ENCODE peak calls at places on chromosomes 16 and 17, in four cellular contexts. One of them, this sample, is unnamed.

GRCh38 chr16:1551166-1551565 is 17.7 kb downstream of the TMEM204 start:
- DNase-seq in HepG2: no peak
- DNase-seq in GM12878: no peak
- DNase-seq in K562: no peak
- DNase-seq in this sample: no peak

GRCh38 chr17:51060396-51060795 is 60.3 kb downstream of the SPAG9 start:
- DNase-seq in GM12878: no peak
- DNase-seq in K562: no peak
- DNase-seq in HepG2: no peak
- DNase-seq in this sample: no peak

GRCh38 chr17:31843382-31843780 is 15.7 kb downstream of the COPRS start:
- DNase-seq in GM12878: no peak
- DNase-seq in HepG2: no peak
- DNase-seq in K562: no peak
- DNase-seq in this sample: no peak

GRCh38 chr16:49347476-49347875 is 26.1 kb upstream of the C16orf78 start:
- DNase-seq in GM12878: no peak
- DNase-seq in HepG2: no peak
- DNase-seq in K562: no peak
- DNase-seq in this sample: no peak

GRCh38 chr16:56348168-56349085 is 76.9 kb downstream of the AMFR start:
- DNase-seq in K562: no peak
- DNase-seq in HepG2: no peak
- DNase-seq in GM12878: no peak
- DNase-seq in this sample: no peak

GRCh38 chr16:4653981-4654380 is 29.4 kb downstream of the MGRN1 start:
- DNase-seq in K562: no peak
- DNase-seq in HepG2: peak
- DNase-seq in GM12878: no peak
- DNase-seq in this sample: no peak

GRCh38 chr17:15469260-15469659 is 1.8 kb upstream of the CDRT4 start:
- DNase-seq in GM12878: no peak
- DNase-seq in K562: no peak
- DNase-seq in HepG2: no peak
- DNase-seq in this sample: no peak

GRCh38 chr17:20284018-20284417 is 183.3 kb downstream of the LGALS9B start:
- DNase-seq in GM12878: no peak
- DNase-seq in HepG2: no peak
- DNase-seq in K562: no peak
- DNase-seq in this sample: no peak

GRCh38 chr16:28494141-28494851 is at the start of gene APOBR:
- DNase-seq in K562: peak
- DNase-seq in GM12878: peak
- DNase-seq in HepG2: no peak
- DNase-seq in this sample: no peak

GRCh38 chr16:15038689-15039088 is 17.2 kb downstream of the NTAN1 start:
- DNase-seq in K562: no peak
- DNase-seq in HepG2: no peak
- DNase-seq in GM12878: no peak
- DNase-seq in this sample: no peak

GRCh38 chr16:14302031-14302398 is 230.9 kb downstream of the MRTFB start:
- DNase-seq in GM12878: no peak
- DNase-seq in K562: peak
- DNase-seq in HepG2: peak
- DNase-seq in this sample: peak

GRCh38 chr17:50102164-50102991 is 7.2 kb downstream of the PDK2 start:
- DNase-seq in GM12878: no peak
- DNase-seq in HepG2: peak
- DNase-seq in K562: no peak
- DNase-seq in this sample: no peak

GRCh38 chr17:77129568-77130301 is 11.0 kb upstream of the SEC14L1 start:
- DNase-seq in K562: no peak
- DNase-seq in GM12878: no peak
- DNase-seq in HepG2: no peak
- DNase-seq in this sample: no peak

GRCh38 chr17:72342582-72343527 is 222.0 kb downstream of the SOX9 start:
- DNase-seq in K562: peak
- DNase-seq in GM12878: no peak
- DNase-seq in HepG2: no peak
- DNase-seq in this sample: no peak

GRCh38 chr17:66203274-66204015 is 11.5 kb upstream of the CEP112 start:
- DNase-seq in K562: no peak
- DNase-seq in HepG2: peak
- DNase-seq in GM12878: no peak
- DNase-seq in this sample: no peak

GRCh38 chr16:89375686-89376085 is 114.7 kb downstream of the ANKRD11 start:
- DNase-seq in GM12878: no peak
- DNase-seq in K562: no peak
- DNase-seq in HepG2: no peak
- DNase-seq in this sample: no peak

GRCh38 chr16:51531271-51531670 is 380.2 kb upstream of the SALL1 start:
- DNase-seq in K562: no peak
- DNase-seq in HepG2: no peak
- DNase-seq in GM12878: no peak
- DNase-seq in this sample: no peak

GRCh38 chr16:30377812-30378235 is 3.2 kb downstream of the MYL11 start:
- DNase-seq in HepG2: peak
- DNase-seq in GM12878: peak
- DNase-seq in K562: no peak
- DNase-seq in this sample: peak

GRCh38 chr17:67503184-67503583 is 126.1 kb downstream of the PITPNC1 start:
- DNase-seq in K562: no peak
- DNase-seq in HepG2: no peak
- DNase-seq in GM12878: no peak
- DNase-seq in this sample: no peak

GRCh38 chr17:49260922-49261291 is 30.3 kb upstream of the PHOSPHO1 start:
- DNase-seq in GM12878: no peak
- DNase-seq in HepG2: no peak
- DNase-seq in K562: no peak
- DNase-seq in this sample: no peak

GRCh38 chr17:3667366-3668278 is 756 bp downstream of the TAX1BP3 start:
- DNase-seq in K562: peak
- DNase-seq in GM12878: no peak
- DNase-seq in HepG2: peak
- DNase-seq in this sample: peak

GRCh38 chr17:9924735-9925191 is 19.7 kb upstream of the RCVRN start:
- DNase-seq in HepG2: peak
- DNase-seq in K562: peak
- DNase-seq in GM12878: peak
- DNase-seq in this sample: peak

GRCh38 chr17:28427372-28427771 is 21.4 kb upstream of the SLC46A1 start:
- DNase-seq in K562: no peak
- DNase-seq in HepG2: no peak
- DNase-seq in GM12878: no peak
- DNase-seq in this sample: no peak

GRCh38 chr17:63774982-63775290 is 966 bp downstream of the DDX42 start:
- DNase-seq in HepG2: no peak
- DNase-seq in K562: no peak
- DNase-seq in GM12878: no peak
- DNase-seq in this sample: no peak

GRCh38 chr16:25109643-25110042 is 1.9 kb upstream of the LCMT1 start:
- DNase-seq in K562: peak
- DNase-seq in HepG2: peak
- DNase-seq in GM12878: no peak
- DNase-seq in this sample: no peak

GRCh38 chr17:927611-928461 is 51.7 kb downstream of the NXN start:
- DNase-seq in HepG2: no peak
- DNase-seq in GM12878: no peak
- DNase-seq in K562: no peak
- DNase-seq in this sample: no peak

GRCh38 chr16:2244301-2244700 is 7.1 kb downstream of the ECI1 start:
- DNase-seq in K562: no peak
- DNase-seq in HepG2: no peak
- DNase-seq in GM12878: no peak
- DNase-seq in this sample: no peak

GRCh38 chr17:40553694-40554534 is 11.4 kb downstream of the CCR7 start:
- DNase-seq in GM12878: no peak
- DNase-seq in K562: peak
- DNase-seq in HepG2: peak
- DNase-seq in this sample: no peak

GRCh38 chr17:50425682-50426471 is at the start of gene ACSF2:
- DNase-seq in GM12878: no peak
- DNase-seq in K562: peak
- DNase-seq in HepG2: peak
- DNase-seq in this sample: peak

GRCh38 chr16:67641779-67642708 is 2.9 kb upstream of the CARMIL2 start:
- DNase-seq in K562: no peak
- DNase-seq in HepG2: no peak
- DNase-seq in GM12878: no peak
- DNase-seq in this sample: no peak

GRCh38 chr17:38710985-38711384 is 5.9 kb downstream of the MLLT6 start:
- DNase-seq in HepG2: no peak
- DNase-seq in K562: peak
- DNase-seq in GM12878: no peak
- DNase-seq in this sample: no peak

GRCh38 chr17:3888343-3889171 is 4.3 kb downstream of the CAMKK1 start:
- DNase-seq in HepG2: no peak
- DNase-seq in K562: peak
- DNase-seq in GM12878: no peak
- DNase-seq in this sample: peak

GRCh38 chr16:57648590-57649442 is 19.3 kb upstream of the ADGRG3 start:
- DNase-seq in GM12878: peak
- DNase-seq in HepG2: peak
- DNase-seq in K562: peak
- DNase-seq in this sample: peak

GRCh38 chr17:32995416-32995815 is 3.8 kb downstream of the SPACA3 start:
- DNase-seq in GM12878: no peak
- DNase-seq in HepG2: no peak
- DNase-seq in K562: no peak
- DNase-seq in this sample: no peak

GRCh38 chr17:59914274-59914854 is 21.4 kb downstream of the RPS6KB1 start:
- DNase-seq in GM12878: no peak
- DNase-seq in K562: peak
- DNase-seq in HepG2: peak
- DNase-seq in this sample: peak

GRCh38 chr16:14375132-14375491 is 254.9 kb downstream of the PARN start:
- DNase-seq in K562: no peak
- DNase-seq in GM12878: no peak
- DNase-seq in HepG2: no peak
- DNase-seq in this sample: no peak

GRCh38 chr17:57549996-57550395 is 195.1 kb downstream of the CCDC182 start:
- DNase-seq in GM12878: no peak
- DNase-seq in HepG2: no peak
- DNase-seq in K562: no peak
- DNase-seq in this sample: no peak

DNA sequence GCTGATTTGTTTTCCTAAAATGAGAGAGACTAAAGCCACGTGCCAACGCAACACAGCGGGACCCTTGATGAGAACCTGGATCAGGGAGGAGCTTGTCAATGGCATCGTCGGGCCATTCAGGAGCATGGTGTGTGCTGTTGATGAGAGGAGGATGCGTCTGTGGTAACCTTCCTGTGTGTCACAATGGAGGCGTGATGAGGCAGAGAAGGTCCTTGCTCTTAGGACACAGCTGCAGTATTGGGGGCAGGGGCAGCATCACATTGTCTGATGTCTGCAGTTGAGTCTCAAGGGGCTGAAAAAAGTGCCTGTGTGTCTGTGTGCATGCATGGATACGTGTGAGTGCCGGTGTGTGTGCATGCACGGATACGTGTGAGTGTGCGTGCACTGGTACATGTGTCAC is 39.0 kb downstream of the BAIAP2 start:
- DNase-seq in GM12878: no peak
- DNase-seq in K562: no peak
- DNase-seq in HepG2: no peak
- DNase-seq in this sample: no peak
- TF ChIP-seq FOXK2 in GM12878: no peak
- TF ChIP-seq FOXK2 in K562: no peak
- TF ChIP-seq FOXK2 in HepG2: no peak
- TF ChIP-seq FOXK2 in this sample: no peak

GRCh38 chr17:45310380-45311324 is 6.2 kb downstream of the MAP3K14 start:
- DNase-seq in HepG2: no peak
- DNase-seq in K562: no peak
- DNase-seq in GM12878: no peak
- DNase-seq in this sample: no peak
- TF ChIP-seq FOXK2 in HepG2: no peak
- TF ChIP-seq FOXK2 in K562: no peak
- TF ChIP-seq FOXK2 in GM12878: no peak
- TF ChIP-seq FOXK2 in this sample: no peak

GRCh38 chr17:81253358-81254131 is 14.4 kb downstream of the NDUFAF8 start:
- DNase-seq in GM12878: no peak
- DNase-seq in HepG2: no peak
- DNase-seq in K562: peak
- DNase-seq in this sample: peak

GRCh38 chr17:81251091-81251942 is 12.2 kb downstream of the NDUFAF8 start:
- DNase-seq in HepG2: no peak
- DNase-seq in GM12878: no peak
- DNase-seq in K562: no peak
- DNase-seq in this sample: no peak

GRCh38 chr17:81250286-81251090 is 11.4 kb downstream of the NDUFAF8 start:
- DNase-seq in K562: no peak
- DNase-seq in HepG2: no peak
- DNase-seq in GM12878: no peak
- DNase-seq in this sample: no peak

GRCh38 chr17:81252336-81253329 is 13.5 kb downstream of the NDUFAF8 start:
- DNase-seq in HepG2: peak
- DNase-seq in K562: no peak
- DNase-seq in GM12878: no peak
- DNase-seq in this sample: no peak

GRCh38 chr17:81251943-81252301 is 12.8 kb downstream of the NDUFAF8 start:
- DNase-seq in GM12878: no peak
- DNase-seq in K562: no peak
- DNase-seq in HepG2: no peak
- DNase-seq in this sample: no peak
- TF ChIP-seq FOXK2 in GM12878: no peak
- TF ChIP-seq FOXK2 in K562: no peak
- TF ChIP-seq FOXK2 in HepG2: no peak
- TF ChIP-seq FOXK2 in this sample: no peak

GRCh38 chr17:11986179-11986938 is 10.9 kb downstream of the ZNF18 start:
- DNase-seq in K562: no peak
- DNase-seq in GM12878: no peak
- DNase-seq in HepG2: peak
- DNase-seq in this sample: no peak

GRCh38 chr17:11979795-11980194 is 17.5 kb downstream of the ZNF18 start:
- DNase-seq in GM12878: no peak
- DNase-seq in K562: no peak
- DNase-seq in HepG2: no peak
- DNase-seq in this sample: no peak

GRCh38 chr17:11981862-11982261 is 15.4 kb downstream of the ZNF18 start:
- DNase-seq in K562: no peak
- DNase-seq in GM12878: no peak
- DNase-seq in HepG2: no peak
- DNase-seq in this sample: no peak

GRCh38 chr17:11980813-11981212 is 16.5 kb downstream of the ZNF18 start:
- DNase-seq in GM12878: no peak
- DNase-seq in K562: no peak
- DNase-seq in HepG2: no peak
- DNase-seq in this sample: no peak
- TF ChIP-seq FOXK2 in GM12878: no peak
- TF ChIP-seq FOXK2 in K562: no peak
- TF ChIP-seq FOXK2 in HepG2: no peak
- TF ChIP-seq FOXK2 in this sample: no peak

GRCh38 chr17:81713556-81714411 is 1.7 kb downstream of the SLC25A10 start:
- DNase-seq in HepG2: peak
- DNase-seq in GM12878: no peak
- DNase-seq in K562: peak
- DNase-seq in this sample: no peak
- TF ChIP-seq FOXK2 in HepG2: no peak
- TF ChIP-seq FOXK2 in GM12878: no peak
- TF ChIP-seq FOXK2 in K562: no peak
- TF ChIP-seq FOXK2 in this sample: no peak

This sample was measured in HEK293T.